ENCODE peak calls at places on chromosomes 2 and 18, in ten cellular contexts. S is A549; U is astrocyte; H is mammary epithelial cell; P is stomach; Y is psoas muscle; Q is PC-3; X is CD4-positive, CD25-positive, alpha-beta regulatory T cell; E is naive thymus-derived CD4-positive, alpha-beta T cell; N is heart right ventricle. R is an unnamed sample.
A peak's percentile ranks its signal among the peaks of the same experiment; 100 is the strongest.

GRCh38 chr2:44553456-44553855 is 191.7 kb downstream of the CAMKMT start:
- DNase-seq in X (no peak), N (no peak), S (no peak), H (peak; percentile 73), U (peak; percentile 69), E (no peak), P (no peak), Q (peak; percentile 79), Y (no peak), R (no peak)

GRCh38 chr2:224400174-224400810 is 1.6 kb downstream of the FAM124B start:
- DNase-seq in X (no peak), U (no peak), P (no peak), Q (no peak), N (no peak), S (no peak), E (no peak), Y (no peak), H (no peak), R (no peak)

GRCh38 chr2:237432484-237433092 is 18.6 kb upstream of the COL6A3 start:
- DNase-seq in E (peak; percentile 52), N (no peak), S (peak; percentile 45), Y (no peak), H (peak; percentile 99), X (peak; percentile 50), U (peak; percentile 97), P (no peak), Q (peak; percentile 97), R (peak; percentile 63)

GRCh38 chr2:9811679-9812511 is 31.4 kb upstream of the TAF1B start:
- DNase-seq in P (peak; percentile 24), N (no peak), Q (no peak), H (no peak), X (no peak), U (no peak), S (no peak), Y (no peak), E (no peak), R (no peak)

GRCh38 chr2:102301867-102302362 is 9.4 kb upstream of the IL1RL1 start:
- DNase-seq in P (no peak), U (peak; percentile 4), E (peak; percentile 33), X (peak; percentile 17), S (no peak), Q (peak; percentile 46), H (peak; percentile 29), N (peak; percentile 18), Y (no peak), R (peak; percentile 23)

GRCh38 chr2:64992990-64993389 is 3.8 kb downstream of the SLC1A4 start:
- DNase-seq in X (no peak), S (no peak), P (no peak), Q (no peak), N (no peak), E (no peak), Y (no peak), U (no peak), H (no peak), R (no peak)

GRCh38 chr2:174344716-174345472 is 10.1 kb downstream of the SP9 start:
- DNase-seq in P (no peak), Q (peak; percentile 89), N (no peak), S (no peak), U (peak; percentile 37), E (no peak), Y (no peak), X (no peak), H (peak; percentile 72), R (no peak)

GRCh38 chr2:190318931-190319556 is 582 bp downstream of the HIBCH start:
- DNase-seq in P (no peak), H (peak; percentile 27), S (no peak), N (no peak), E (peak; percentile 30), U (no peak), Q (no peak), Y (peak; percentile 44), X (no peak), R (no peak)

GRCh38 chr2:10412380-10412779 is 35.7 kb downstream of the ODC1 start:
- DNase-seq in P (no peak), S (no peak), X (no peak), Y (no peak), E (no peak), U (no peak), Q (peak; percentile 62), N (no peak), H (peak; percentile 60), R (peak; percentile 13)

GRCh38 chr18:60570172-60570571 is 197.6 kb upstream of the MC4R start:
- DNase-seq in U (no peak), S (no peak), Y (no peak), Q (no peak), E (no peak), P (no peak), N (no peak), X (no peak), H (no peak), R (no peak)

GRCh38 chr2:9174771-9175441 is 31.7 kb upstream of the ASAP2 start:
- DNase-seq in P (no peak), E (no peak), Y (no peak), S (no peak), U (peak; percentile 92), X (no peak), N (no peak), H (peak; percentile 56), Q (peak; percentile 88), R (no peak)

GRCh38 chr2:599601-600000 is 77.6 kb downstream of the TMEM18 start:
- DNase-seq in U (no peak), N (no peak), S (no peak), P (no peak), X (no peak), Y (no peak), E (no peak), Q (no peak), H (no peak), R (no peak)

GRCh38 chr2:174014699-174015070 is 49.5 kb upstream of the SP3 start:
- DNase-seq in Q (no peak), S (no peak), E (no peak), N (no peak), U (no peak), X (no peak), Y (no peak), H (no peak), P (no peak), R (no peak)

GRCh38 chr18:13562494-13563029 is 163.8 kb downstream of the FAM210A start:
- DNase-seq in E (no peak), X (peak; percentile 19), Q (no peak), N (peak; percentile 46), U (no peak), Y (no peak), P (no peak), S (no peak), H (no peak), R (no peak)

GRCh38 chr18:10131783-10132381 is 218.1 kb downstream of the VAPA start:
- DNase-seq in Q (no peak), E (no peak), N (no peak), Y (peak; percentile 48), U (no peak), X (no peak), S (no peak), H (no peak), P (no peak), R (no peak)

DNA sequence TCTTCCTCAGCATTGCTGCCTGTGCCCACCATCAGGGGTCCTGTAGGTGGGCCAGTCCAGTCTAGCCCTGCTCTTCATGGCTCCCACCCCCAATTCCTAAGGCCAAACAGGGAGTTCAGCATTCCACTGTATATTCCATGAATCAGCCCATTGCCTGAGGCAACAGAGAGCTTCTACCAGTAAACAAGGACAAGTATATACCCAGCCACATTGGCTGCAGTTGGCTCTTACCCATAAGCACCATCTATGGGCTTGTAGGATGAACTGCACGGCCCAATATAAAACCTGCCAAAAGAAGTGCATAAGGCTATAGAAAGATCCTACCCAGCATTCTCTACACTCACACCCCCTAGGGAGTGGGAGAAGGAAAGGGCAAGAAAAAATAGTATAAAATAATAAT is 95.1 kb upstream of the SALL3 start:
- DNase-seq in E (no peak), S (no peak), U (no peak), N (no peak), X (no peak), Q (peak; percentile 7), Y (no peak), P (no peak), H (no peak), R (no peak)
- H3K9me3 ChIP-seq in E (no peaks in the 10 kb centered on the region), S (no peaks in the 10 kb centered on the region), U (peaks cover 12% of the 10 kb centered on the region), N (no peaks in the 10 kb centered on the region), X (peaks cover 20% of the 10 kb centered on the region), Q (peaks cover 9% of the 10 kb centered on the region), Y (peaks cover 18% of the 10 kb centered on the region), P (peaks cover 10% of the 10 kb centered on the region), H (peaks cover 27% of the 10 kb centered on the region), R (peaks cover 10% of the 10 kb centered on the region)

GRCh38 chr2:80969900-80970299 is 665.3 kb upstream of the LRRTM1 start:
- DNase-seq in Y (no peak), N (no peak), P (no peak), Q (no peak), X (no peak), S (no peak), E (no peak), U (no peak), H (no peak), R (no peak)
- H3K9me3 ChIP-seq in Y (peaks cover 9% of the 10 kb centered on the region), N (no peaks in the 10 kb centered on the region), P (peaks cover 9% of the 10 kb centered on the region), Q (peaks cover 7% of the 10 kb centered on the region), X (peaks cover 23% of the 10 kb centered on the region), S (peaks cover 16% of the 10 kb centered on the region), E (no peaks in the 10 kb centered on the region), U (peaks cover 12% of the 10 kb centered on the region), H (peaks cover 16% of the 10 kb centered on the region), R (no peaks in the 10 kb centered on the region)

DNA sequence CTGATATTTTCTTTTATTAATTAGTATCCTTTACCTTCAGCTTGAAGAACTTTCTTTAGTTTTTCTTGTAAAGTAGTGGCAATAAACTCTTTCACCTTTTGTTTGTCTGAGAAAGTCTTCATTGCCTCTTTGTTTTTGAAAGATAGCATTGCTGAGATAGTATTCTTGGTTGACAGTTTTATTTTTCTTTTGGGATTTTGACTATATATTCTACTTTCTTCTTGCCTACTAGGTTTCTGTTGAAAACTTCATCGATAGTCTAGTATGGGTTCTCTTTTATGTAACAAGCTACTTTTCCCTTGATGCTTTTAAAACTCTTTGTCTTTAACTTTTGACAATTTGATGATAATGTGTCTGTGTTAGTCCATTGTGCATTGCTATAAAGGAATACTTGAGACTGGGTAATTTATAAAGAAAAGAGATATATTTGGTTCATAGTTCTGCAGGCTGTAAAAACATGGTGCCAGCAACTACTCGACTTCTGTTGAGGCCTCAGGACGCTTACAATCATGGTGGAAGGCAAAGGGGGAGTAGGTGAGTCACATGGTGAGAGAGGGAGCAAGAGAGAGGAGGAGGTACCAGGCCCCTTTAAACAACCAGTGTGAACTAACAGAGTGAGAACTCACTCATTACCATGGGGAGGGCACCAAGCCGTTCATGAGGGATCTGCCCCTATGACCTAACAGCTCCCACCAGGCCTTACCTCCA is 12.0 kb downstream of the CCDC150 start:
- DNase-seq in X (no peak), H (no peak), U (no peak), P (no peak), Q (no peak), E (no peak), S (no peak), Y (no peak), N (no peak), R (no peak)
- H3K9me3 ChIP-seq in X (peaks cover 28% of the 10 kb centered on the region), H (peaks cover 17% of the 10 kb centered on the region), U (peaks cover 19% of the 10 kb centered on the region), P (peaks cover 7% of the 10 kb centered on the region), Q (peaks cover 32% of the 10 kb centered on the region), E (peaks cover 9% of the 10 kb centered on the region), S (peaks cover 49% of the 10 kb centered on the region), Y (peaks cover 33% of the 10 kb centered on the region), N (no peaks in the 10 kb centered on the region), R (peaks cover 10% of the 10 kb centered on the region)

DNA sequence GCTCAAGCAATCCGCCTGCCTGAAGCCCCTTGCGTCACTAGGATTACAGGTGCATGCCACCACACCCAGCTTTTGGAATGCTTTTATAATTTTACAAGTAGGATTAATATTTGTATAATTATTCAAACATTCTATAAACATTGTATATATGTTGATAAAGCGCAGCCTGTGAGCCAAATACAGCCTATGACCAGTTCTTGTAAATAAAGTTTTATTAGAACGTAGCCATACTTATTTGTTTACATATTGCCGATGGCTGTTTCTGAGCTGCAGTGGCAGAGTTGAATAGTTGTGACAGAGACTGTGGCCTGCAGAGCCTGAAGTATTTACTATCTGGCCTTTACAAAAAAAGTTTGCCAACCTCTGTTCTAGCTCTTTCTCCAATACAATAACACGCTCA is 232.6 kb downstream of the OTX1 start:
- DNase-seq in S (no peak), E (no peak), H (no peak), Y (no peak), P (no peak), U (no peak), Q (peak; percentile 68), X (no peak), N (no peak), R (no peak)
- H3K9me3 ChIP-seq in S (peaks cover 3% of the 10 kb centered on the region), E (no peaks in the 10 kb centered on the region), H (no peaks in the 10 kb centered on the region), Y (peaks cover 49% of the 10 kb centered on the region), P (no peaks in the 10 kb centered on the region), U (no peaks in the 10 kb centered on the region), Q (no peaks in the 10 kb centered on the region), X (peaks cover 13% of the 10 kb centered on the region), N (no peaks in the 10 kb centered on the region), R (peaks cover 10% of the 10 kb centered on the region)